ENCODE peak calls at places on chromosomes 13 and 19, in six cellular contexts. N is nephron progenitor cell; D is effector CD4-positive, alpha-beta T cell; Y is C1 segment of cervical spinal cord; Q is stimulated activated CD8-positive, alpha-beta memory T cell treated with anti-CD3 and anti-CD28 coated beads, Interleukin-12 subunit alpha, Interleukin-12 subunit beta, amount 100 ng/mL, for 4 hours; G is iPS-NIHi11. H is an unnamed sample.

GRCh38 chr19:13012690-13013608 is 17.7 kb downstream of the NFIX start:
- DNase-seq in Y (no peak), D (no peak), N (no peak), Q (peak; percentile 20), G (no peak), H (no peak)

GRCh38 chr13:111948281-111948680 is 118.7 kb upstream of the SOX1 start:
- DNase-seq in N (no peak), Y (no peak), D (no peak), G (no peak), Q (no peak), H (no peak)

GRCh38 chr19:43624933-43625332 is 5.5 kb upstream of the ZNF428 start:
- DNase-seq in N (peak; percentile 69), Q (peak; percentile 60), D (peak; percentile 84), Y (no peak), G (peak; percentile 88), H (peak; percentile 19)

GRCh38 chr19:17678836-17679235 is 9.3 kb downstream of the UNC13A start:
- DNase-seq in N (no peak), D (no peak), G (no peak), Q (no peak), Y (no peak), H (no peak)

GRCh38 chr13:110382229-110382628 is 75.1 kb downstream of the COL4A2 start:
- DNase-seq in G (no peak), D (no peak), Q (no peak), N (no peak), Y (no peak), H (peak; percentile 96)

GRCh38 chr13:66765559-66765958 is 464.6 kb downstream of the PCDH9 start:
- DNase-seq in N (no peak), Y (no peak), Q (no peak), G (no peak), D (no peak), H (peak; percentile 3)

GRCh38 chr19:42018503-42019193 is 24.6 kb upstream of the ATP1A3 start:
- DNase-seq in G (no peak), Q (no peak), N (no peak), Y (no peak), D (no peak), H (peak; percentile 19)

GRCh38 chr13:68439821-68440220 is 1209.7 kb upstream of the PCDH9 start:
- DNase-seq in D (no peak), G (no peak), Q (no peak), N (no peak), Y (no peak), H (peak; percentile 37)

GRCh38 chr19:41871573-41872383 is 5.3 kb upstream of the CD79A start:
- DNase-seq in D (peak; percentile 47), G (no peak), N (no peak), Q (no peak), Y (peak; percentile 9), H (no peak)

GRCh38 chr13:89660752-89661151 is 1686.7 kb upstream of the MIR17HG start:
- DNase-seq in Y (no peak), N (no peak), G (no peak), D (no peak), Q (no peak), H (peak; percentile 33)

GRCh38 chr19:18894254-18895037 is 1.5 kb downstream of the CERS1 start:
- DNase-seq in G (peak; percentile 90), N (peak; percentile 69), Y (peak; percentile 94), Q (no peak), D (no peak), H (no peak)

GRCh38 chr13:33256148-33256547 is 29.4 kb downstream of the STARD13 start:
- DNase-seq in Y (no peak), Q (no peak), N (no peak), D (no peak), G (no peak), H (no peak)

GRCh38 chr19:54138777-54139256 is 1.3 kb downstream of the CNOT3 start:
- DNase-seq in Q (no peak), D (no peak), N (peak; percentile 20), G (no peak), Y (no peak), H (no peak)

GRCh38 chr13:43377955-43378354 is 354.6 kb downstream of the DNAJC15 start:
- DNase-seq in Y (no peak), N (no peak), Q (no peak), G (no peak), D (no peak), H (peak; percentile 54)

GRCh38 chr13:20525144-20525600 is 485 bp downstream of the CRYL1 start:
- DNase-seq in Q (peak; percentile 1), D (peak; percentile 2), Y (peak; percentile 50), G (peak; percentile 31), N (peak; percentile 23), H (peak; percentile 4)

GRCh38 chr13:43389573-43389972 is 366.2 kb downstream of the DNAJC15 start:
- DNase-seq in D (no peak), Y (no peak), Q (no peak), G (no peak), N (no peak), H (peak; percentile 18)

GRCh38 chr13:113927661-113928581 is 46.0 kb downstream of the C13orf46 start:
- DNase-seq in Y (no peak), N (no peak), Q (no peak), D (no peak), G (no peak), H (no peak)

GRCh38 chr19:31818740-31819228 is 469.5 kb upstream of the TSHZ3 start:
- DNase-seq in Y (no peak), Q (no peak), G (no peak), N (no peak), D (no peak), H (no peak)

GRCh38 chr19:39641773-39642172 is 13.9 kb upstream of the LGALS16 start:
- DNase-seq in G (no peak), Q (no peak), Y (no peak), N (no peak), D (no peak), H (no peak)

GRCh38 chr19:6357995-6358394 is 3.3 kb upstream of the CLPP start:
- DNase-seq in N (no peak), Q (no peak), D (no peak), G (no peak), Y (no peak), H (no peak)

GRCh38 chr19:50264483-50265186 is 61.2 kb downstream of the MYH14 start:
- DNase-seq in Q (no peak), D (no peak), G (no peak), Y (no peak), N (no peak), H (no peak)

GRCh38 chr13:113155201-113155600 is 3.2 kb upstream of the PROZ start:
- DNase-seq in Y (no peak), N (no peak), D (no peak), Q (no peak), G (no peak), H (no peak)

GRCh38 chr19:17246681-17247425 is 1.1 kb upstream of the NR2F6 start:
- DNase-seq in G (no peak), D (no peak), N (peak; percentile 49), Y (peak; percentile 53), Q (no peak), H (peak; percentile 66)

GRCh38 chr19:16372065-16372915 is 47.7 kb downstream of the KLF2 start:
- DNase-seq in N (no peak), D (no peak), G (no peak), Y (no peak), Q (no peak), H (no peak)

GRCh38 chr19:40549007-40549708 is 27.5 kb upstream of the SHKBP1 start:
- DNase-seq in Y (no peak), Q (peak; percentile 63), D (peak; percentile 65), G (peak; percentile 91), N (peak; percentile 92), H (peak; percentile 31)

GRCh38 chr13:71864981-71865857 is 1.8 kb downstream of the DACH1 start:
- DNase-seq in Y (no peak), N (peak; percentile 66), D (no peak), Q (no peak), G (peak; percentile 31), H (no peak)

GRCh38 chr19:58572026-58572817 is 913 bp downstream of the MZF1 start:
- DNase-seq in G (no peak), Q (no peak), Y (no peak), N (no peak), D (no peak), H (no peak)

GRCh38 chr13:43545317-43545874 is 241.4 kb downstream of the ENOX1 start:
- DNase-seq in Y (no peak), G (no peak), Q (no peak), N (no peak), D (no peak), H (no peak)

GRCh38 chr13:79805317-79805716 is 324.4 kb downstream of the NDFIP2 start:
- DNase-seq in Q (no peak), G (peak; percentile 24), Y (no peak), D (no peak), N (no peak), H (no peak)

GRCh38 chr13:26062853-26063444 is 11.1 kb upstream of the SHISA2 start:
- DNase-seq in Y (peak; percentile 38), D (peak; percentile 24), G (peak; percentile 46), N (peak; percentile 30), Q (no peak), H (peak; percentile 55)

GRCh38 chr13:113598081-113598410 is 13.5 kb downstream of the TFDP1 start:
- DNase-seq in N (no peak), Q (no peak), Y (no peak), D (no peak), G (no peak), H (no peak)

GRCh38 chr19:9917322-9917721 is 19.0 kb downstream of the OLFM2 start:
- DNase-seq in N (peak; percentile 36), Y (no peak), Q (no peak), G (peak; percentile 84), D (no peak), H (peak; percentile 46)

GRCh38 chr19:15288146-15288963 is 44.0 kb downstream of the BRD4 start:
- DNase-seq in Y (peak; percentile 90), N (no peak), Q (no peak), G (no peak), D (no peak), H (no peak)

GRCh38 chr13:30715837-30716236 is 19.5 kb upstream of the ALOX5AP start:
- DNase-seq in Q (no peak), N (no peak), D (no peak), G (no peak), Y (no peak), H (peak; percentile 42)

GRCh38 chr19:50383852-50384684 is at the start of gene POLD1:
- DNase-seq in N (peak; percentile 100), Q (peak; percentile 98), Y (peak; percentile 90), D (peak; percentile 98), G (peak; percentile 97), H (peak; percentile 91)

GRCh38 chr19:38434549-38435051 is 1.1 kb downstream of the RYR1 start:
- DNase-seq in G (peak; percentile 87), D (no peak), N (peak; percentile 85), Y (peak; percentile 54), Q (no peak), H (no peak)

GRCh38 chr13:23500858-23501257 is 67.4 kb upstream of the SACS start:
- DNase-seq in N (no peak), Q (no peak), G (no peak), D (no peak), Y (no peak), H (no peak)

GRCh38 chr19:41935781-41936415 is 7.6 kb upstream of the ERFL start:
- DNase-seq in Q (no peak), N (no peak), Y (no peak), D (no peak), G (no peak), H (no peak)

GRCh38 chr13:33394294-33394932 is 108.9 kb upstream of the STARD13 start:
- DNase-seq in G (no peak), D (no peak), Q (no peak), N (no peak), Y (no peak), H (no peak)

GRCh38 chr19:47020992-47021496 is 1.4 kb downstream of the NPAS1 start:
- DNase-seq in Q (no peak), N (peak; percentile 48), D (no peak), G (peak; percentile 53), Y (no peak), H (no peak)